ENCODE peak calls at places on chromosomes 16 and 17, in seven cellular contexts. One of them, this sample, is unnamed.

GRCh38 chr17:57455063-57455914 is 199.0 kb downstream of the MSI2 start:
- DNase-seq in psoas muscle: no peak
- DNase-seq in A549: no peak
- DNase-seq in cardiac fibroblast: peak; percentile 28
- DNase-seq in GM12878: peak; percentile 94
- DNase-seq in astrocyte of the spinal cord: peak; percentile 97
- DNase-seq in adrenal gland: no peak
- DNase-seq in this sample: no peak

GRCh38 chr17:80476877-80477646 is 655 bp upstream of the NPTX1 start:
- DNase-seq in GM12878: no peak
- DNase-seq in psoas muscle: no peak
- DNase-seq in adrenal gland: no peak
- DNase-seq in A549: no peak
- DNase-seq in cardiac fibroblast: no peak
- DNase-seq in astrocyte of the spinal cord: no peak
- DNase-seq in this sample: no peak

GRCh38 chr17:80795090-80795609 is 196.5 kb upstream of the CHMP6 start:
- DNase-seq in astrocyte of the spinal cord: no peak
- DNase-seq in GM12878: no peak
- DNase-seq in cardiac fibroblast: no peak
- DNase-seq in psoas muscle: no peak
- DNase-seq in adrenal gland: no peak
- DNase-seq in A549: no peak
- DNase-seq in this sample: no peak

GRCh38 chr17:44207319-44207718 is 7.6 kb upstream of the ATXN7L3 start:
- DNase-seq in adrenal gland: no peak
- DNase-seq in GM12878: no peak
- DNase-seq in astrocyte of the spinal cord: no peak
- DNase-seq in psoas muscle: no peak
- DNase-seq in cardiac fibroblast: no peak
- DNase-seq in A549: no peak
- DNase-seq in this sample: no peak

GRCh38 chr16:10126686-10127085 is 55.5 kb downstream of the GRIN2A start:
- DNase-seq in A549: no peak
- DNase-seq in psoas muscle: no peak
- DNase-seq in GM12878: no peak
- DNase-seq in adrenal gland: no peak
- DNase-seq in cardiac fibroblast: peak; percentile 58
- DNase-seq in astrocyte of the spinal cord: peak; percentile 89
- DNase-seq in this sample: no peak

GRCh38 chr17:4116516-4116915 is 26.3 kb downstream of the ZZEF1 start:
- DNase-seq in astrocyte of the spinal cord: no peak
- DNase-seq in cardiac fibroblast: no peak
- DNase-seq in GM12878: no peak
- DNase-seq in adrenal gland: no peak
- DNase-seq in A549: no peak
- DNase-seq in psoas muscle: no peak
- DNase-seq in this sample: no peak

GRCh38 chr16:57873218-57873617 is 70.9 kb upstream of the KIFC3 start:
- DNase-seq in psoas muscle: no peak
- DNase-seq in adrenal gland: no peak
- DNase-seq in A549: no peak
- DNase-seq in astrocyte of the spinal cord: no peak
- DNase-seq in GM12878: no peak
- DNase-seq in cardiac fibroblast: no peak
- DNase-seq in this sample: no peak

GRCh38 chr17:72792771-72793170 is 299.7 kb downstream of the SLC39A11 start:
- DNase-seq in A549: no peak
- DNase-seq in adrenal gland: no peak
- DNase-seq in cardiac fibroblast: no peak
- DNase-seq in astrocyte of the spinal cord: no peak
- DNase-seq in GM12878: no peak
- DNase-seq in psoas muscle: no peak
- DNase-seq in this sample: no peak

GRCh38 chr17:62670202-62670821 is 42.8 kb downstream of the MRC2 start:
- DNase-seq in GM12878: no peak
- DNase-seq in adrenal gland: no peak
- DNase-seq in A549: no peak
- DNase-seq in astrocyte of the spinal cord: no peak
- DNase-seq in cardiac fibroblast: no peak
- DNase-seq in psoas muscle: no peak
- DNase-seq in this sample: no peak

GRCh38 chr16:84286568-84287220 is 8.0 kb upstream of the WFDC1 start:
- DNase-seq in adrenal gland: peak; percentile 31
- DNase-seq in cardiac fibroblast: peak; percentile 52
- DNase-seq in GM12878: no peak
- DNase-seq in astrocyte of the spinal cord: no peak
- DNase-seq in A549: no peak
- DNase-seq in psoas muscle: peak; percentile 42
- DNase-seq in this sample: no peak

GRCh38 chr16:49608801-49609200 is 235.2 kb downstream of the C16orf78 start:
- DNase-seq in psoas muscle: no peak
- DNase-seq in astrocyte of the spinal cord: peak; percentile 81
- DNase-seq in A549: no peak
- DNase-seq in adrenal gland: no peak
- DNase-seq in GM12878: no peak
- DNase-seq in cardiac fibroblast: peak; percentile 74
- DNase-seq in this sample: peak; percentile 64
- TF ChIP-seq CTCF in psoas muscle: peak; percentile 51
- TF ChIP-seq CTCF in astrocyte of the spinal cord: peak; percentile 87
- TF ChIP-seq CTCF in A549: no peak
- TF ChIP-seq CTCF in adrenal gland: peak; percentile 37
- TF ChIP-seq CTCF in GM12878: peak; percentile 24
- TF ChIP-seq CTCF in cardiac fibroblast: peak; percentile 78
- TF ChIP-seq CTCF in this sample: peak; percentile 93

GRCh38 chr16:963913-964695 is 6.7 kb downstream of the LMF1 start:
- DNase-seq in adrenal gland: no peak
- DNase-seq in A549: no peak
- DNase-seq in cardiac fibroblast: no peak
- DNase-seq in psoas muscle: no peak
- DNase-seq in GM12878: no peak
- DNase-seq in astrocyte of the spinal cord: peak; percentile 26
- DNase-seq in this sample: no peak
- H3K4me3 ChIP-seq in adrenal gland: no peak overlapping the region
- H3K4me3 ChIP-seq in A549: no peak overlapping the region
- H3K4me3 ChIP-seq in cardiac fibroblast: no peak overlapping the region
- H3K4me3 ChIP-seq in psoas muscle: no peak overlapping the region
- H3K4me3 ChIP-seq in GM12878: no peak overlapping the region
- H3K4me3 ChIP-seq in astrocyte of the spinal cord: no peak overlapping the region
- H3K4me3 ChIP-seq in this sample: peak overlapping the region; percentile 39

GRCh38 chr16:17177968-17178880 is 292.5 kb downstream of the XYLT1 start:
- DNase-seq in GM12878: no peak
- DNase-seq in astrocyte of the spinal cord: peak; percentile 14
- DNase-seq in adrenal gland: no peak
- DNase-seq in cardiac fibroblast: peak; percentile 6
- DNase-seq in A549: no peak
- DNase-seq in psoas muscle: no peak
- DNase-seq in this sample: no peak
- TF ChIP-seq CTCF in GM12878: no peak
- TF ChIP-seq CTCF in astrocyte of the spinal cord: no peak
- TF ChIP-seq CTCF in adrenal gland: no peak
- TF ChIP-seq CTCF in cardiac fibroblast: no peak
- TF ChIP-seq CTCF in A549: no peak
- TF ChIP-seq CTCF in psoas muscle: no peak
- TF ChIP-seq CTCF in this sample: no peak

GRCh38 chr16:69821844-69822173 is 59.7 kb downstream of the WWP2 start:
- DNase-seq in cardiac fibroblast: no peak
- DNase-seq in A549: no peak
- DNase-seq in astrocyte of the spinal cord: no peak
- DNase-seq in GM12878: no peak
- DNase-seq in psoas muscle: no peak
- DNase-seq in adrenal gland: no peak
- DNase-seq in this sample: no peak

GRCh38 chr16:69822174-69822935 is 60.2 kb downstream of the WWP2 start:
- DNase-seq in adrenal gland: no peak
- DNase-seq in A549: no peak
- DNase-seq in cardiac fibroblast: no peak
- DNase-seq in astrocyte of the spinal cord: no peak
- DNase-seq in GM12878: no peak
- DNase-seq in psoas muscle: no peak
- DNase-seq in this sample: no peak

GRCh38 chr16:69823831-69824563 is 61.9 kb downstream of the WWP2 start:
- DNase-seq in adrenal gland: peak; percentile 79
- DNase-seq in psoas muscle: peak; percentile 54
- DNase-seq in astrocyte of the spinal cord: no peak
- DNase-seq in cardiac fibroblast: peak; percentile 69
- DNase-seq in A549: no peak
- DNase-seq in GM12878: peak; percentile 51
- DNase-seq in this sample: no peak

GRCh38 chr16:69818811-69819587 is 56.9 kb downstream of the WWP2 start:
- DNase-seq in psoas muscle: no peak
- DNase-seq in GM12878: no peak
- DNase-seq in astrocyte of the spinal cord: no peak
- DNase-seq in adrenal gland: no peak
- DNase-seq in cardiac fibroblast: no peak
- DNase-seq in A549: no peak
- DNase-seq in this sample: no peak

DNA sequence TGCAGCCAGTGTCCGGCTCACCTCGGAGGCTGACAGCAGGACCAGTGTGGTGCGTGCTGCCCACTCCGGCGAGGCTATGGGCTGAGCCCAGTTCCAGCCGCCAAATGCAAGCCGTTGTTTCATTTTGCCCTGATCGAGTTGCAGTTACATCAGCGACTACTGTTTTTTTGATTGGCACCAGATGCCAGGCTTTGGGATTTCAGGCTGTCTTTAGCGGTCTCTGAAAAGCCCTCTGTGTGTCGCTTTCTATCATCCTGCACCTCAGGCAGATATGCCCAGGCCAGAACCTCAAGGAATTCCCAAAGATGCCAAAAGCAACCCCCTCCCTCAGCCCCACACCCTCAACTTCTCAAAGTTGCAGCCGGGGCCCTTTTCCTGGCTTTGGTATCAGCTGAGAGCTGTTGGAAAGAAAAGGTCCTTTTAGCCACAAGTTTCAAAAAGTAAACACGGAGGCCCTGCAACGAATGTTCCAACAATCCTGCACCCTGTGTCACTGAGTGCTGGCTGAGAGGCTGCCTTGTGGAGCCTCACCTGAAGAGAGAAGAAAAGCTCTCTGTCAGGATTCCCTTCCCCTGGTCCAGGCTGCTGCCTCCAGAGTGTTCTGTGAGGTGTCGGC is 58.9 kb downstream of the WWP2 start:
- DNase-seq in GM12878: no peak
- DNase-seq in cardiac fibroblast: no peak
- DNase-seq in A549: no peak
- DNase-seq in astrocyte of the spinal cord: no peak
- DNase-seq in adrenal gland: peak; percentile 84
- DNase-seq in psoas muscle: peak; percentile 23
- DNase-seq in this sample: peak; percentile 37
- H3K4me3 ChIP-seq in GM12878: no peak overlapping the region
- H3K4me3 ChIP-seq in cardiac fibroblast: no peak overlapping the region
- H3K4me3 ChIP-seq in A549: no peak overlapping the region
- H3K4me3 ChIP-seq in astrocyte of the spinal cord: no peak overlapping the region
- H3K4me3 ChIP-seq in adrenal gland: no peak overlapping the region
- H3K4me3 ChIP-seq in psoas muscle: peak overlapping the region; percentile 38
- H3K4me3 ChIP-seq in this sample: peak overlapping the region; percentile 18

This sample was measured in AG09309.